ENCODE peak calls at places on chromosomes 5 and 9, in ten cellular contexts. N is CD8-positive, alpha-beta memory T cell; Y is fibroblast of lung; R is prostate gland; C is ovary; T is ascending aorta; G is caudate nucleus; B is neural progenitor cell; I is pancreas; W is MM.1S. F is an unnamed sample.

GRCh38 chr9:10855847-10856246 is 243.0 kb upstream of the PTPRD start:
- DNase-seq in N (no peak), Y (no peak), R (no peak), C (no peak), T (no peak), G (no peak), B (peak), I (no peak), W (peak), F (no peak)

GRCh38 chr9:127451681-127452480 is 571 bp downstream of the LRSAM1 start:
- DNase-seq in N (peak), Y (peak), R (peak), C (peak), T (no peak), G (no peak), B (peak), I (peak), W (peak), F (peak)

GRCh38 chr9:28158451-28158850 is 585.2 kb upstream of the C9orf72 start:
- DNase-seq in N (no peak), Y (no peak), R (no peak), C (no peak), T (no peak), G (no peak), B (peak), I (no peak), W (no peak), F (no peak)

GRCh38 chr5:88550736-88551135 is 282.1 kb upstream of the TMEM161B start:
- DNase-seq in N (no peak), Y (no peak), R (no peak), C (no peak), T (no peak), G (no peak), B (no peak), I (no peak), W (no peak), F (no peak)

GRCh38 chr9:76651114-76651697 is 113.0 kb upstream of the PCA3 start:
- DNase-seq in N (no peak), Y (no peak), R (no peak), C (no peak), T (no peak), G (no peak), B (no peak), I (no peak), W (peak), F (no peak)

GRCh38 chr9:128249914-128250838 is 25.6 kb downstream of the GOLGA2 start:
- DNase-seq in N (peak), Y (peak), R (peak), C (peak), T (peak), G (peak), B (peak), I (peak), W (peak), F (peak)

GRCh38 chr5:81630721-81631120 is 120.2 kb downstream of the SSBP2 start:
- DNase-seq in N (no peak), Y (no peak), R (no peak), C (no peak), T (no peak), G (no peak), B (no peak), I (no peak), W (no peak), F (no peak)

GRCh38 chr9:133717113-133718031 is 20.8 kb downstream of the SARDH start:
- DNase-seq in N (no peak), Y (no peak), R (no peak), C (peak), T (no peak), G (no peak), B (no peak), I (no peak), W (no peak), F (no peak)

GRCh38 chr5:534743-535671 is 10.8 kb upstream of the SLC9A3 start:
- DNase-seq in N (no peak), Y (no peak), R (no peak), C (no peak), T (no peak), G (no peak), B (no peak), I (no peak), W (peak), F (no peak)

GRCh38 chr9:11871832-11872231 is 821.4 kb upstream of the TYRP1 start:
- DNase-seq in N (no peak), Y (no peak), R (no peak), C (no peak), T (no peak), G (no peak), B (no peak), I (no peak), W (no peak), F (no peak)

GRCh38 chr5:171155621-171156020 is 153.4 kb upstream of the TLX3 start:
- DNase-seq in N (no peak), Y (peak), R (no peak), C (no peak), T (no peak), G (no peak), B (no peak), I (no peak), W (no peak), F (no peak)

GRCh38 chr9:98083059-98083458 is 26.5 kb downstream of the NANS start:
- DNase-seq in N (no peak), Y (no peak), R (no peak), C (no peak), T (no peak), G (no peak), B (no peak), I (no peak), W (no peak), F (no peak)

GRCh38 chr9:20624201-20625002 is 2.1 kb upstream of the MLLT3 start:
- DNase-seq in N (peak), Y (peak), R (peak), C (peak), T (no peak), G (peak), B (peak), I (peak), W (peak), F (no peak)

DNA sequence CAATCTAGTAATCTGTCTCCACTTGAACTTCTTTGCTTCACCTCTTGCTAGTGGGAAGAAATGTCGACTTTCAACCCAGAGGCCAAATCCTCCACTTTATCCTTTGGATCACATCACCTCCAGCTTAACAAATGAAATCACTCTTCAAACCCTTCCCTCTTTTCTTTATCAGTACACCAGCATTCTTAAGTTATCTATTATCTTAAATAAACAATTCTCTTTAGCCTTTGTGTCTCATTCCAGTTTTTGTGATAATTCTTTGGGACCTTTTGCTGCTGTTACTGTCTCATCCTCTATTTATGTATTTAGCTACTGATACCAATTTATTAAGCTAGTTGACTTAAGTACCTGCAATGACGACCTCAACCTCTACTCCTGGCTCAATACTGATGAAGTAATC is 28.1 kb upstream of the FBN2 start:
- DNase-seq in N (no peak), Y (no peak), R (no peak), C (no peak), T (no peak), G (no peak), B (no peak), I (no peak), W (no peak), F (no peak)
- H3K27ac ChIP-seq in N (no peak), Y (no peak), R (no peak), C (no peak), T (no peak), G (no peak), B (no peak), I (no peak), W (no peak), F (no peak)

GRCh38 chr5:102922839-102923477 is 167.9 kb downstream of the PAM start:
- DNase-seq in N (no peak), Y (no peak), R (no peak), C (no peak), T (no peak), G (no peak), B (no peak), I (no peak), W (no peak), F (no peak)
- H3K27ac ChIP-seq in N (no peak), Y (no peak), R (no peak), C (no peak), T (no peak), G (no peak), B (no peak), I (no peak), W (no peak), F (no peak)

DNA sequence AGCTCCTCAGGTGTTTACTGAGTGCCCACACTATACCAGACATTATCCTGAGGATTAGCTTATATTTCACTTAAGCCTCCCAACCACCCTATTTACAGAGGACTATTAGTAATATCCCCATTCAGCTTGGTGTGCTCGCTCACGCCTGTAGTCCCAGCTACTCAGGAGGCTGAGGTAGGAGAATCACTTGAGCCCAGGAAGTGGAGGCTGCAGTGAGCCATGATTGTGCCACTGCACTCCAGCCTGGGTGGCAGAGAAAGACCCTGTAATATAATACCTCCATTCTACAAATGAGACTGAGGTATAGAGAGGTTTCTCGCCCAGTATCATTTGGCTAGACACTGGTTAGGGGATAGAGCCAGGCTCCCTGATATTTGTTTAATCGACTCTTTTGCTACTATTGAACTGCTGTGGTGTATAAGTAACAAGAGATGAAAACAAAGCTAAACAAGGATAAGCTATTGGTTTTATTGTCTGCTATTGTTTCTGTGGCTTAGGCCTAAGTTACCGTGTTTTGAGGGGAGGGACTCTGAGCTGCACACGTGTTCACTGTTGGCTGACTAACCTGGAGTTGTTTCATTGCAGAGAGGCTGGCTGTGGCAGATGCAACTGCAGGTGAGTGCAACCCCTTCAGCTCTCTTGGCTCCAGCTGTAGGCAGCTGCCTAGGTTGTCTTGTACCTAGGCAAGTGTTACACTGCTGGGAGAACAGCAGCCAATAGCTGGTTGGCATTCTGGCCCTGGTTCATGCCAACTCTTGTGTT is 17.8 kb upstream of the MATR3 start:
- DNase-seq in N (no peak), Y (peak), R (peak), C (no peak), T (no peak), G (no peak), B (peak), I (no peak), W (peak), F (no peak)
- H3K27ac ChIP-seq in N (no peak), Y (no peak), R (peak), C (no peak), T (no peak), G (peak), B (no peak), I (peak), W (no peak), F (peak)

GRCh38 chr5:172859966-172860365 is 25.9 kb downstream of the ERGIC1 start:
- DNase-seq in N (no peak), Y (no peak), R (no peak), C (no peak), T (no peak), G (no peak), B (no peak), I (no peak), W (no peak), F (no peak)

GRCh38 chr5:172857982-172858381 is 23.9 kb downstream of the ERGIC1 start:
- DNase-seq in N (no peak), Y (no peak), R (no peak), C (no peak), T (no peak), G (no peak), B (no peak), I (no peak), W (no peak), F (no peak)

GRCh38 chr5:172860520-172861443 is 26.7 kb downstream of the ERGIC1 start:
- DNase-seq in N (no peak), Y (peak), R (peak), C (peak), T (peak), G (peak), B (no peak), I (peak), W (no peak), F (peak)

GRCh38 chr5:172858511-172858989 is 24.5 kb downstream of the ERGIC1 start:
- DNase-seq in N (no peak), Y (no peak), R (no peak), C (no peak), T (no peak), G (no peak), B (no peak), I (no peak), W (no peak), F (no peak)

GRCh38 chr5:172858990-172859811 is 25.1 kb downstream of the ERGIC1 start:
- DNase-seq in N (no peak), Y (peak), R (no peak), C (no peak), T (no peak), G (no peak), B (no peak), I (no peak), W (no peak), F (no peak)
- H3K27ac ChIP-seq in N (no peak), Y (peak), R (peak), C (peak), T (peak), G (peak), B (no peak), I (peak), W (no peak), F (peak)

GRCh38 chr5:142426676-142427364 is 102.0 kb upstream of the SPRY4 start:
- DNase-seq in N (no peak), Y (peak), R (no peak), C (no peak), T (no peak), G (no peak), B (no peak), I (no peak), W (no peak), F (no peak)
- H3K27ac ChIP-seq in N (no peak), Y (peak), R (no peak), C (no peak), T (no peak), G (no peak), B (no peak), I (no peak), W (no peak), F (no peak)

GRCh38 chr9:21810388-21810787 is 8.0 kb downstream of the MTAP start:
- DNase-seq in N (no peak), Y (peak), R (no peak), C (no peak), T (no peak), G (no peak), B (no peak), I (no peak), W (no peak), F (no peak)
- H3K27ac ChIP-seq in N (no peak), Y (no peak), R (no peak), C (no peak), T (no peak), G (peak), B (no peak), I (no peak), W (no peak), F (peak)

F was measured in dorsolateral prefrontal cortex.